ENCODE peak calls at places on chromosomes 12 and 14, in six cellular contexts. D, M, N, X, G and A are unnamed samples.
A peak's percentile ranks its signal among the peaks of the same experiment; 100 is the strongest.

GRCh38 chr12:62215506-62215905 is 44.7 kb upstream of the USP15 start:
- DNase-seq in M (no peak), N (no peak), D (no peak), X (no peak), G (no peak), A (no peak)

GRCh38 chr12:69298133-69298532 is 50.0 kb upstream of the LYZ start:
- DNase-seq in X (no peak), N (no peak), G (no peak), D (no peak), M (no peak), A (no peak)

GRCh38 chr14:37585101-37585479 is 10.0 kb downstream of the FOXA1 start:
- DNase-seq in M (no peak), G (no peak), D (no peak), N (no peak), X (peak; percentile 41), A (no peak)

GRCh38 chr12:106629797-106630669 is 47.2 kb downstream of the RFX4 start:
- DNase-seq in G (no peak), N (no peak), M (no peak), X (no peak), D (no peak), A (no peak)

GRCh38 chr12:90854136-90854689 is 100.8 kb downstream of the CCER1 start:
- DNase-seq in N (no peak), M (no peak), X (no peak), G (peak; percentile 36), D (peak; percentile 14), A (no peak)

GRCh38 chr12:121792607-121793500 is 634 bp downstream of the RHOF start:
- DNase-seq in M (no peak), G (no peak), X (peak; percentile 61), D (no peak), N (peak; percentile 67), A (peak; percentile 54)

GRCh38 chr12:3313066-3313465 is 177.9 kb upstream of the PRMT8 start:
- DNase-seq in X (no peak), N (no peak), G (no peak), D (no peak), M (no peak), A (no peak)

GRCh38 chr12:112331891-112332290 is 50.3 kb downstream of the HECTD4 start:
- DNase-seq in X (no peak), G (no peak), M (no peak), N (no peak), D (no peak), A (no peak)

GRCh38 chr12:88946377-88946997 is 366.2 kb upstream of the KITLG start:
- DNase-seq in D (no peak), X (no peak), M (no peak), N (no peak), G (peak; percentile 64), A (no peak)

GRCh38 chr14:75493580-75494130 is 28.6 kb upstream of the BATF start:
- DNase-seq in M (no peak), G (no peak), X (no peak), D (no peak), N (no peak), A (no peak)

GRCh38 chr12:64088431-64089349 is 133.4 kb downstream of the KICS2 start:
- DNase-seq in D (peak; percentile 65), G (peak; percentile 91), N (peak; percentile 70), X (peak; percentile 65), M (peak; percentile 74), A (peak; percentile 23)

GRCh38 chr14:103084021-103084919 is at the start of gene LBHD2:
- DNase-seq in M (no peak), N (peak; percentile 40), D (no peak), X (no peak), G (no peak), A (no peak)

GRCh38 chr12:54125950-54126695 is 62.7 kb downstream of the SMUG1 start:
- DNase-seq in X (peak; percentile 24), N (peak; percentile 66), G (no peak), M (peak; percentile 83), D (peak; percentile 43), A (no peak)

GRCh38 chr12:63882844-63883243 is 38.3 kb downstream of the SRGAP1 start:
- DNase-seq in X (no peak), G (no peak), M (no peak), D (no peak), N (no peak), A (peak; percentile 30)

GRCh38 chr12:59570134-59570533 is 25.7 kb upstream of the SLC16A7 start:
- DNase-seq in D (no peak), X (no peak), N (no peak), G (no peak), M (no peak), A (no peak)

GRCh38 chr14:91477388-91477787 is 32.7 kb downstream of the PPP4R3A start:
- DNase-seq in X (no peak), G (no peak), N (no peak), M (no peak), D (no peak), A (no peak)

GRCh38 chr14:91470216-91470615 is 39.9 kb downstream of the PPP4R3A start:
- DNase-seq in N (no peak), G (no peak), M (no peak), X (no peak), D (no peak), A (no peak)

DNA sequence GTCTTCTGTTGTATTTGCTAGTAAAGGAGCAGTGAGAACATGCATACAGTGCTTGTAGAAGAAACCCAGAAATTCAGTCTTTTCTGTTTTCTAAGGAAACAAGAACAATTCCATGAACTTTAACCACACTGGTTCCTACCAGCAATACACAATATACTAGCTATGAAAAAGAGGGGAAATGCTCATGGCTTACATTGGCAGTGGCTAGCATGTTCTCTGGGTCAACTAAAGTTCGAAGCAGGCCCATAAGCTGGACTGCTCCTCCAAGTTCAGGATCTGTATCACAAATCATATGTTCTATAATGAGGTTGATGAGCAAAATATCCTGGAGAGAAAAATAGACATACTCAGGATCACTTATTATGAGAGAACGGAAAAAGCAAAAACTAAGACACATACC is 37.1 kb downstream of the PPP4R3A start:
- DNase-seq in G (no peak), X (no peak), N (no peak), M (no peak), D (no peak), A (no peak)
- H3K27ac ChIP-seq in G (no peak overlapping the region), X (no peak overlapping the region), N (no peak overlapping the region), M (no peak overlapping the region), D (no peak overlapping the region), A (no peak overlapping the region)

GRCh38 chr14:22593189-22593588 is 4.2 kb upstream of the DAD1 start:
- DNase-seq in X (no peak), D (no peak), N (no peak), G (no peak), M (no peak), A (no peak)
- H3K27ac ChIP-seq in X (no peak overlapping the region), D (no peak overlapping the region), N (no peak overlapping the region), G (no peak overlapping the region), M (no peak overlapping the region), A (no peak overlapping the region)

GRCh38 chr12:109434556-109434955 is 42.5 kb downstream of the KCTD10 start:
- DNase-seq in X (no peak), N (no peak), D (no peak), M (no peak), G (no peak), A (no peak)

GRCh38 chr12:109436181-109436546 is 40.9 kb downstream of the KCTD10 start:
- DNase-seq in D (no peak), G (no peak), M (no peak), N (no peak), X (no peak), A (no peak)

GRCh38 chr12:109432842-109433304 is 44.2 kb downstream of the KCTD10 start:
- DNase-seq in G (peak; percentile 84), N (peak; percentile 89), X (peak; percentile 94), M (peak; percentile 90), D (peak; percentile 85), A (peak; percentile 84)

GRCh38 chr12:109433618-109434017 is 43.5 kb downstream of the KCTD10 start:
- DNase-seq in M (no peak), N (no peak), X (no peak), D (peak; percentile 18), G (no peak), A (peak; percentile 28)

GRCh38 chr12:109435428-109436180 is 41.5 kb downstream of the KCTD10 start:
- DNase-seq in X (no peak), D (no peak), M (no peak), G (no peak), N (no peak), A (no peak)
- H3K27ac ChIP-seq in X (no peak overlapping the region), D (no peak overlapping the region), M (no peak overlapping the region), G (no peak overlapping the region), N (no peak overlapping the region), A (no peak overlapping the region)

GRCh38 chr12:32273063-32273521 is 126.3 kb upstream of the FGD4 start:
- DNase-seq in G (no peak), D (no peak), N (no peak), M (no peak), X (no peak), A (no peak)
- H3K27ac ChIP-seq in G (no peak overlapping the region), D (no peak overlapping the region), N (no peak overlapping the region), M (no peak overlapping the region), X (peak overlapping the region; percentile 45), A (no peak overlapping the region)

GRCh38 chr14:51719970-51720369 is 68.3 kb downstream of the FRMD6 start:
- DNase-seq in G (no peak), N (no peak), X (no peak), M (no peak), D (no peak), A (no peak)

GRCh38 chr14:51711505-51711904 is 59.8 kb downstream of the FRMD6 start:
- DNase-seq in N (no peak), G (no peak), X (no peak), M (no peak), D (no peak), A (no peak)

GRCh38 chr14:51715250-51715649 is 63.5 kb downstream of the FRMD6 start:
- DNase-seq in X (no peak), G (no peak), M (no peak), N (no peak), D (no peak), A (no peak)

GRCh38 chr14:51716610-51717009 is 64.9 kb downstream of the FRMD6 start:
- DNase-seq in N (no peak), G (no peak), M (no peak), D (no peak), X (no peak), A (no peak)

GRCh38 chr14:51715742-51716141 is 64.0 kb downstream of the FRMD6 start:
- DNase-seq in N (no peak), M (no peak), D (no peak), G (no peak), X (no peak), A (no peak)
- H3K27ac ChIP-seq in N (no peak overlapping the region), M (no peak overlapping the region), D (no peak overlapping the region), G (no peak overlapping the region), X (no peak overlapping the region), A (no peak overlapping the region)

GRCh38 chr14:61330511-61330910 is 9.1 kb downstream of the PRKCH start:
- DNase-seq in N (no peak), M (no peak), G (no peak), X (no peak), D (no peak), A (no peak)
- H3K27ac ChIP-seq in N (no peak overlapping the region), M (no peak overlapping the region), G (no peak overlapping the region), X (peak overlapping the region; percentile 52), D (peak overlapping the region; percentile 49), A (peak overlapping the region; percentile 67)

DNA sequence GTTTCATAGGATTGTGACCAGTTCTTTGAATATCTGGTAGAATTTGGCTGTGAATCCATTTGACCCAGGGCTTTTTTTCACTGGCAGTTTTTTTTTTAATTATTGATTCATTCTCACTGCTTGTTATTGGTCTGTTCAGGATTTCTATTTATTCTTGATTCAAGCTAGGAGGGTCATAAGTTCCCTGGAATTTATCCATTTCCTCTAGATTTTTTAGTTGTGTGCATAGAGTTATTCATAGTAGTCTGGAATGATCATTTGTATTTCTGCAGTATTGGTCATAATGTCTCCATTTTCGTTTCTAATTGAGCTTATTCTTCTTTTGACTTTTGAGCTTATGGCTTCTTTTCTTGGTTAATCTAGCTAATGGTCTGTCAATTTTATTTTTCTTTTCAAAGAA is 291.6 kb downstream of the AKAP6 start:
- DNase-seq in G (no peak), N (no peak), D (no peak), M (no peak), X (no peak), A (no peak)
- H3K27ac ChIP-seq in G (no peak overlapping the region), N (no peak overlapping the region), D (no peak overlapping the region), M (no peak overlapping the region), X (no peak overlapping the region), A (peak overlapping the region; percentile 65)